ENCODE peak calls at places on chromosomes 1 and 21, in eight cellular contexts. H is M059J; M is NCI-H748 treated with DMSO at 0.1 percent for 48 hours; W is stimulated activated CD8-positive, alpha-beta memory T cell treated with anti-CD3 and anti-CD28 coated beads, Interleukin-4, amount 100 ng/mL, for 48 hours; O is CD8-positive, alpha-beta T cell; P is left ventricle myocardium superior; K is mucosa of gallbladder; L is effector memory CD8-positive, alpha-beta T cell. S is an unnamed sample.
A peak's percentile ranks its signal among the peaks of the same experiment; 100 is the strongest.

GRCh38 chr1:241156231-241156965 is 200.6 kb downstream of the RGS7 start:
- DNase-seq in H (peak; percentile 74), M (no peak), W (no peak), O (no peak), P (no peak), K (peak; percentile 87), L (no peak), S (peak; percentile 2)

GRCh38 chr1:117312453-117313138 is 54.7 kb upstream of the MAN1A2 start:
- DNase-seq in H (peak; percentile 32), M (no peak), W (no peak), O (no peak), P (no peak), K (no peak), L (peak; percentile 11), S (peak; percentile 52)

GRCh38 chr1:23699280-23700179 is 7.9 kb downstream of the RPL11 start:
- DNase-seq in H (peak; percentile 76), M (no peak), W (peak; percentile 44), O (no peak), P (no peak), K (no peak), L (no peak), S (no peak)

GRCh38 chr1:155681776-155682175 is 6.8 kb downstream of the YY1AP1 start:
- DNase-seq in H (no peak), M (no peak), W (no peak), O (no peak), P (no peak), K (no peak), L (no peak), S (no peak)

GRCh38 chr1:50972766-50973165 is 2.7 kb downstream of the CDKN2C start:
- DNase-seq in H (peak; percentile 33), M (peak; percentile 14), W (no peak), O (no peak), P (no peak), K (no peak), L (no peak), S (no peak)

GRCh38 chr1:111202366-111202706 is 1.9 kb upstream of the DENND2D start:
- DNase-seq in H (no peak), M (no peak), W (no peak), O (no peak), P (no peak), K (peak; percentile 44), L (no peak), S (no peak)

GRCh38 chr1:228364068-228364705 is 42.4 kb downstream of the TRIM11 start:
- DNase-seq in H (no peak), M (no peak), W (no peak), O (peak; percentile 6), P (peak; percentile 34), K (no peak), L (no peak), S (no peak)

GRCh38 chr1:78171736-78172590 is 126.2 kb downstream of the GIPC2 start:
- DNase-seq in H (peak; percentile 91), M (no peak), W (no peak), O (no peak), P (no peak), K (no peak), L (no peak), S (peak; percentile 43)

GRCh38 chr1:94636625-94637024 is 95.1 kb upstream of the F3 start:
- DNase-seq in H (no peak), M (no peak), W (no peak), O (no peak), P (no peak), K (no peak), L (no peak), S (peak; percentile 58)

GRCh38 chr1:163824490-163824889 is 502.7 kb downstream of the NUF2 start:
- DNase-seq in H (peak; percentile 2), M (no peak), W (no peak), O (no peak), P (no peak), K (no peak), L (no peak), S (no peak)

GRCh38 chr1:28915036-28915895 is 897 bp downstream of the EPB41 start:
- DNase-seq in H (peak; percentile 62), M (peak; percentile 40), W (peak; percentile 66), O (peak; percentile 65), P (no peak), K (no peak), L (peak; percentile 39), S (peak; percentile 52)

GRCh38 chr21:44424608-44425306 is 30.6 kb upstream of the LRRC3 start:
- DNase-seq in H (no peak), M (no peak), W (no peak), O (no peak), P (no peak), K (no peak), L (no peak), S (no peak)

GRCh38 chr1:202133016-202133415 is 10.3 kb downstream of the GPR37L1 start:
- DNase-seq in H (no peak), M (no peak), W (no peak), O (no peak), P (peak; percentile 53), K (no peak), L (no peak), S (no peak)

GRCh38 chr21:28688381-28688780 is 304.3 kb downstream of the LTN1 start:
- DNase-seq in H (peak; percentile 39), M (no peak), W (no peak), O (no peak), P (no peak), K (no peak), L (no peak), S (no peak)

GRCh38 chr1:16083486-16083885 is 10.0 kb upstream of the FAM131C start:
- DNase-seq in H (no peak), M (no peak), W (no peak), O (no peak), P (no peak), K (no peak), L (no peak), S (no peak)

GRCh38 chr1:186762653-186763052 is 66.1 kb upstream of the PLA2G4A start:
- DNase-seq in H (peak; percentile 24), M (no peak), W (no peak), O (no peak), P (no peak), K (no peak), L (no peak), S (no peak)